ENCODE peak calls at places on chromosomes 12 and 14, in six cellular contexts. Q is H9, B is body of pancreas, G is NCI-H226, Z is NCI-H345, Y is germinal center. T is an unnamed sample.
A peak's percentile ranks its signal among the peaks of the same experiment; 100 is the strongest.

GRCh38 chr12:51320695-51321320 is 3.2 kb downstream of the BIN2 start:
- DNase-seq in B (no peak), Y (no peak), Z (peak; percentile 69), G (peak; percentile 58), Q (peak; percentile 40), T (no peak)

GRCh38 chr12:27260746-27261145 is 16.7 kb downstream of the STK38L start:
- DNase-seq in G (no peak), Y (no peak), B (no peak), Z (no peak), Q (no peak), T (no peak)

GRCh38 chr14:68473050-68473449 is 319.8 kb downstream of the ZFP36L1 start:
- DNase-seq in Z (no peak), G (no peak), B (peak; percentile 81), Y (no peak), Q (no peak), T (no peak)

GRCh38 chr14:93536945-93537344 is 106.2 kb downstream of the UNC79 start:
- DNase-seq in Y (no peak), B (no peak), Z (peak; percentile 5), Q (peak; percentile 48), G (no peak), T (no peak)

GRCh38 chr12:52552055-52552454 is 890 bp downstream of the KRT71 start:
- DNase-seq in Q (no peak), Y (no peak), Z (no peak), G (no peak), B (peak; percentile 10), T (no peak)

GRCh38 chr14:64649383-64649998 is 54.7 kb upstream of the PLEKHG3 start:
- DNase-seq in Q (no peak), Y (no peak), B (peak; percentile 43), Z (no peak), G (no peak), T (no peak)

GRCh38 chr14:90179809-90180779 is 76.3 kb upstream of the PSMC1 start:
- DNase-seq in B (no peak), Y (no peak), G (no peak), Z (no peak), Q (no peak), T (no peak)

GRCh38 chr14:42731480-42731879 is 1124.8 kb downstream of the LRFN5 start:
- DNase-seq in G (no peak), Z (no peak), B (no peak), Y (no peak), Q (no peak), T (no peak)

GRCh38 chr14:53963491-53964227 is 7.0 kb upstream of the BMP4 start:
- DNase-seq in B (peak; percentile 69), Z (peak; percentile 21), G (no peak), Y (no peak), Q (peak; percentile 47), T (no peak)

GRCh38 chr14:58747181-58747580 is 109.4 kb downstream of the DACT1 start:
- DNase-seq in G (peak; percentile 81), B (peak; percentile 46), Z (no peak), Y (no peak), Q (no peak), T (peak; percentile 77)

GRCh38 chr12:31591308-31591901 is 469 bp upstream of the DENND5B start:
- DNase-seq in B (peak; percentile 33), Y (peak; percentile 31), Z (no peak), Q (peak; percentile 46), G (no peak), T (no peak)

GRCh38 chr14:55136868-55137785 is 8.1 kb downstream of the LGALS3 start:
- DNase-seq in Q (no peak), Z (no peak), Y (no peak), G (no peak), B (peak; percentile 67), T (peak; percentile 85)

GRCh38 chr14:101474563-101475467 is 86.5 kb upstream of the DIO3 start:
- DNase-seq in Z (no peak), Q (peak; percentile 17), B (no peak), Y (no peak), G (no peak), T (peak; percentile 62)

GRCh38 chr12:117622741-117623140 is 261.3 kb upstream of the NOS1 start:
- DNase-seq in Y (no peak), Q (no peak), G (no peak), Z (no peak), B (no peak), T (no peak)

GRCh38 chr14:38971258-38971921 is 131.6 kb downstream of the SEC23A start:
- DNase-seq in Y (no peak), G (no peak), B (no peak), Q (no peak), Z (no peak), T (no peak)

GRCh38 chr14:65002586-65003210 is 16.0 kb downstream of the FNTB start:
- DNase-seq in B (no peak), Z (no peak), Y (no peak), G (no peak), Q (no peak), T (no peak)

GRCh38 chr14:21103710-21104447 is 3.0 kb downstream of the TMEM253 start:
- DNase-seq in Z (peak; percentile 97), Q (peak; percentile 95), G (peak; percentile 97), B (peak; percentile 96), Y (peak; percentile 95), T (peak; percentile 97)

GRCh38 chr14:67133595-67134441 is 55.4 kb upstream of the GARIN2 start:
- DNase-seq in G (no peak), B (no peak), Q (no peak), Z (no peak), Y (peak; percentile 30), T (no peak)

GRCh38 chr14:42965512-42965911 is 1358.8 kb downstream of the LRFN5 start:
- DNase-seq in G (no peak), Z (no peak), B (no peak), Y (no peak), Q (no peak), T (no peak)